ENCODE peak calls at places on chromosomes 5 and 9, in ten cellular contexts. One of them, this sample, is unnamed.
A peak's percentile ranks its signal among the peaks of the same experiment; 100 is the strongest.

GRCh38 chr5:168697034-168697720 is 118.0 kb upstream of the PANK3 start:
- DNase-seq in uterus: no peak
- DNase-seq in cardiac fibroblast: no peak
- DNase-seq in GM13976: no peak
- DNase-seq in lower leg skin: no peak
- DNase-seq in PC-3: peak; percentile 38
- DNase-seq in Panc1: no peak
- DNase-seq in heart left ventricle: no peak
- DNase-seq in osteoblast: peak; percentile 53
- DNase-seq in OCI-LY7: no peak
- DNase-seq in this sample: no peak

GRCh38 chr5:145687943-145688342 is 147.2 kb downstream of the PRELID2 start:
- DNase-seq in OCI-LY7: no peak
- DNase-seq in heart left ventricle: no peak
- DNase-seq in lower leg skin: no peak
- DNase-seq in cardiac fibroblast: no peak
- DNase-seq in PC-3: no peak
- DNase-seq in uterus: no peak
- DNase-seq in GM13976: no peak
- DNase-seq in osteoblast: no peak
- DNase-seq in Panc1: no peak
- DNase-seq in this sample: no peak

GRCh38 chr5:61471352-61471751 is 139.3 kb downstream of the ZSWIM6 start:
- DNase-seq in GM13976: no peak
- DNase-seq in heart left ventricle: no peak
- DNase-seq in PC-3: no peak
- DNase-seq in cardiac fibroblast: no peak
- DNase-seq in lower leg skin: no peak
- DNase-seq in Panc1: no peak
- DNase-seq in osteoblast: no peak
- DNase-seq in uterus: no peak
- DNase-seq in OCI-LY7: no peak
- DNase-seq in this sample: no peak

GRCh38 chr9:117218951-117219350 is 195.9 kb downstream of the ASTN2 start:
- DNase-seq in lower leg skin: no peak
- DNase-seq in OCI-LY7: no peak
- DNase-seq in uterus: no peak
- DNase-seq in GM13976: no peak
- DNase-seq in cardiac fibroblast: no peak
- DNase-seq in Panc1: no peak
- DNase-seq in heart left ventricle: no peak
- DNase-seq in PC-3: no peak
- DNase-seq in osteoblast: no peak
- DNase-seq in this sample: no peak

GRCh38 chr5:56763711-56764466 is 51.5 kb upstream of the MAP3K1 start:
- DNase-seq in cardiac fibroblast: peak; percentile 65
- DNase-seq in PC-3: peak; percentile 22
- DNase-seq in uterus: no peak
- DNase-seq in heart left ventricle: no peak
- DNase-seq in lower leg skin: peak; percentile 22
- DNase-seq in osteoblast: peak; percentile 60
- DNase-seq in GM13976: no peak
- DNase-seq in Panc1: no peak
- DNase-seq in OCI-LY7: peak; percentile 45
- DNase-seq in this sample: no peak

GRCh38 chr9:102569436-102569835 is 425.7 kb upstream of the CYLC2 start:
- DNase-seq in Panc1: no peak
- DNase-seq in PC-3: no peak
- DNase-seq in cardiac fibroblast: no peak
- DNase-seq in osteoblast: no peak
- DNase-seq in GM13976: no peak
- DNase-seq in heart left ventricle: no peak
- DNase-seq in uterus: no peak
- DNase-seq in OCI-LY7: no peak
- DNase-seq in lower leg skin: no peak
- DNase-seq in this sample: no peak

GRCh38 chr9:81266674-81267073 is 422.7 kb downstream of the TLE1 start:
- DNase-seq in cardiac fibroblast: no peak
- DNase-seq in Panc1: no peak
- DNase-seq in lower leg skin: no peak
- DNase-seq in osteoblast: peak; percentile 55
- DNase-seq in OCI-LY7: no peak
- DNase-seq in PC-3: peak; percentile 64
- DNase-seq in uterus: no peak
- DNase-seq in heart left ventricle: no peak
- DNase-seq in GM13976: no peak
- DNase-seq in this sample: no peak

GRCh38 chr5:145237843-145238242 is 597.3 kb downstream of the PRELID2 start:
- DNase-seq in GM13976: peak; percentile 12
- DNase-seq in OCI-LY7: peak; percentile 63
- DNase-seq in heart left ventricle: no peak
- DNase-seq in Panc1: peak; percentile 28
- DNase-seq in osteoblast: no peak
- DNase-seq in uterus: no peak
- DNase-seq in lower leg skin: no peak
- DNase-seq in PC-3: peak; percentile 75
- DNase-seq in cardiac fibroblast: peak; percentile 70
- DNase-seq in this sample: no peak

GRCh38 chr9:107593224-107593870 is 103.8 kb upstream of the KLF4 start:
- DNase-seq in heart left ventricle: no peak
- DNase-seq in Panc1: no peak
- DNase-seq in osteoblast: no peak
- DNase-seq in PC-3: no peak
- DNase-seq in lower leg skin: no peak
- DNase-seq in uterus: no peak
- DNase-seq in OCI-LY7: no peak
- DNase-seq in GM13976: no peak
- DNase-seq in cardiac fibroblast: no peak
- DNase-seq in this sample: no peak

GRCh38 chr9:73805111-73805510 is 653.4 kb downstream of the ANXA1 start:
- DNase-seq in cardiac fibroblast: peak; percentile 76
- DNase-seq in heart left ventricle: no peak
- DNase-seq in GM13976: no peak
- DNase-seq in Panc1: no peak
- DNase-seq in OCI-LY7: no peak
- DNase-seq in osteoblast: no peak
- DNase-seq in uterus: no peak
- DNase-seq in lower leg skin: no peak
- DNase-seq in PC-3: no peak
- DNase-seq in this sample: no peak

GRCh38 chr5:168291281-168291960 is at the start of gene WWC1:
- DNase-seq in OCI-LY7: no peak
- DNase-seq in Panc1: no peak
- DNase-seq in cardiac fibroblast: peak; percentile 37
- DNase-seq in uterus: no peak
- DNase-seq in PC-3: peak; percentile 91
- DNase-seq in lower leg skin: peak; percentile 43
- DNase-seq in osteoblast: peak; percentile 95
- DNase-seq in heart left ventricle: no peak
- DNase-seq in GM13976: peak; percentile 84
- DNase-seq in this sample: no peak

GRCh38 chr5:67065237-67065636 is 131.4 kb downstream of the CD180 start:
- DNase-seq in uterus: no peak
- DNase-seq in PC-3: no peak
- DNase-seq in OCI-LY7: no peak
- DNase-seq in GM13976: peak; percentile 9
- DNase-seq in Panc1: no peak
- DNase-seq in lower leg skin: no peak
- DNase-seq in osteoblast: no peak
- DNase-seq in heart left ventricle: no peak
- DNase-seq in cardiac fibroblast: no peak
- DNase-seq in this sample: no peak

GRCh38 chr9:22008662-22009562 is at the start of gene CDKN2B:
- DNase-seq in GM13976: peak; percentile 91
- DNase-seq in uterus: peak; percentile 97
- DNase-seq in lower leg skin: peak; percentile 91
- DNase-seq in cardiac fibroblast: peak; percentile 98
- DNase-seq in OCI-LY7: peak; percentile 90
- DNase-seq in heart left ventricle: peak; percentile 96
- DNase-seq in osteoblast: peak; percentile 99
- DNase-seq in Panc1: no peak
- DNase-seq in PC-3: peak; percentile 95
- DNase-seq in this sample: peak; percentile 67

GRCh38 chr9:79621916-79622575 is 50.3 kb downstream of the TLE4 start:
- DNase-seq in GM13976: no peak
- DNase-seq in heart left ventricle: no peak
- DNase-seq in cardiac fibroblast: peak; percentile 18
- DNase-seq in OCI-LY7: no peak
- DNase-seq in Panc1: no peak
- DNase-seq in PC-3: no peak
- DNase-seq in lower leg skin: no peak
- DNase-seq in uterus: no peak
- DNase-seq in osteoblast: no peak
- DNase-seq in this sample: no peak

GRCh38 chr9:113931140-113931539 is 55.0 kb downstream of the ZNF618 start:
- DNase-seq in osteoblast: no peak
- DNase-seq in heart left ventricle: no peak
- DNase-seq in GM13976: no peak
- DNase-seq in uterus: no peak
- DNase-seq in cardiac fibroblast: no peak
- DNase-seq in lower leg skin: no peak
- DNase-seq in PC-3: no peak
- DNase-seq in Panc1: no peak
- DNase-seq in OCI-LY7: no peak
- DNase-seq in this sample: no peak

GRCh38 chr9:17578577-17578910 is 322 bp upstream of the SH3GL2 start:
- DNase-seq in heart left ventricle: no peak
- DNase-seq in PC-3: no peak
- DNase-seq in lower leg skin: no peak
- DNase-seq in cardiac fibroblast: no peak
- DNase-seq in Panc1: no peak
- DNase-seq in uterus: no peak
- DNase-seq in osteoblast: no peak
- DNase-seq in GM13976: no peak
- DNase-seq in OCI-LY7: no peak
- DNase-seq in this sample: no peak

GRCh38 chr9:17578911-17579793 is at the start of gene SH3GL2:
- DNase-seq in uterus: peak; percentile 44
- DNase-seq in cardiac fibroblast: peak; percentile 16
- DNase-seq in GM13976: peak; percentile 24
- DNase-seq in PC-3: peak; percentile 61
- DNase-seq in lower leg skin: no peak
- DNase-seq in osteoblast: peak; percentile 89
- DNase-seq in OCI-LY7: no peak
- DNase-seq in Panc1: no peak
- DNase-seq in heart left ventricle: peak; percentile 28
- DNase-seq in this sample: no peak

GRCh38 chr9:17574342-17574741 is 4.5 kb upstream of the SH3GL2 start:
- DNase-seq in Panc1: no peak
- DNase-seq in PC-3: no peak
- DNase-seq in GM13976: no peak
- DNase-seq in uterus: no peak
- DNase-seq in cardiac fibroblast: no peak
- DNase-seq in lower leg skin: no peak
- DNase-seq in OCI-LY7: no peak
- DNase-seq in heart left ventricle: no peak
- DNase-seq in osteoblast: peak; percentile 59
- DNase-seq in this sample: no peak

GRCh38 chr9:17580119-17580518 is 1.3 kb downstream of the SH3GL2 start:
- DNase-seq in Panc1: no peak
- DNase-seq in uterus: no peak
- DNase-seq in lower leg skin: no peak
- DNase-seq in OCI-LY7: no peak
- DNase-seq in cardiac fibroblast: no peak
- DNase-seq in osteoblast: no peak
- DNase-seq in PC-3: no peak
- DNase-seq in GM13976: no peak
- DNase-seq in heart left ventricle: no peak
- DNase-seq in this sample: no peak
- TF ChIP-seq CTCF in Panc1: no peak
- TF ChIP-seq CTCF in uterus: no peak
- TF ChIP-seq CTCF in lower leg skin: no peak
- TF ChIP-seq CTCF in OCI-LY7: no peak
- TF ChIP-seq CTCF in cardiac fibroblast: no peak
- TF ChIP-seq CTCF in osteoblast: no peak
- TF ChIP-seq CTCF in PC-3: no peak
- TF ChIP-seq CTCF in GM13976: no peak
- TF ChIP-seq CTCF in heart left ventricle: no peak
- TF ChIP-seq CTCF in this sample: no peak

GRCh38 chr5:13478831-13479465 is 465.5 kb downstream of the DNAH5 start:
- DNase-seq in cardiac fibroblast: no peak
- DNase-seq in lower leg skin: no peak
- DNase-seq in osteoblast: peak; percentile 58
- DNase-seq in uterus: no peak
- DNase-seq in Panc1: peak; percentile 20
- DNase-seq in PC-3: peak; percentile 83
- DNase-seq in heart left ventricle: no peak
- DNase-seq in OCI-LY7: peak; percentile 14
- DNase-seq in GM13976: peak; percentile 13
- DNase-seq in this sample: no peak
- TF ChIP-seq CTCF in cardiac fibroblast: peak; percentile 45
- TF ChIP-seq CTCF in lower leg skin: no peak
- TF ChIP-seq CTCF in osteoblast: peak; percentile 37
- TF ChIP-seq CTCF in uterus: no peak
- TF ChIP-seq CTCF in Panc1: peak; percentile 84
- TF ChIP-seq CTCF in PC-3: peak; percentile 94
- TF ChIP-seq CTCF in heart left ventricle: peak; percentile 36
- TF ChIP-seq CTCF in OCI-LY7: peak; percentile 65
- TF ChIP-seq CTCF in GM13976: no peak
- TF ChIP-seq CTCF in this sample: no peak

GRCh38 chr9:100426532-100427365 is at the start of gene MSANTD3:
- DNase-seq in uterus: peak; percentile 59
- DNase-seq in OCI-LY7: peak; percentile 81
- DNase-seq in heart left ventricle: peak; percentile 67
- DNase-seq in GM13976: peak; percentile 90
- DNase-seq in lower leg skin: peak; percentile 21
- DNase-seq in osteoblast: peak; percentile 96
- DNase-seq in cardiac fibroblast: peak; percentile 61
- DNase-seq in PC-3: peak; percentile 76
- DNase-seq in Panc1: no peak
- DNase-seq in this sample: no peak
- TF ChIP-seq CTCF in uterus: peak; percentile 26
- TF ChIP-seq CTCF in OCI-LY7: no peak
- TF ChIP-seq CTCF in heart left ventricle: no peak
- TF ChIP-seq CTCF in GM13976: peak; percentile 20
- TF ChIP-seq CTCF in lower leg skin: no peak
- TF ChIP-seq CTCF in osteoblast: no peak
- TF ChIP-seq CTCF in cardiac fibroblast: no peak
- TF ChIP-seq CTCF in PC-3: no peak
- TF ChIP-seq CTCF in Panc1: peak; percentile 16
- TF ChIP-seq CTCF in this sample: no peak

GRCh38 chr5:123611407-123611709 is 99.4 kb downstream of the CSNK1G3 start:
- DNase-seq in uterus: no peak
- DNase-seq in lower leg skin: no peak
- DNase-seq in PC-3: no peak
- DNase-seq in heart left ventricle: no peak
- DNase-seq in osteoblast: no peak
- DNase-seq in Panc1: no peak
- DNase-seq in GM13976: no peak
- DNase-seq in OCI-LY7: no peak
- DNase-seq in cardiac fibroblast: no peak
- DNase-seq in this sample: no peak
- TF ChIP-seq CTCF in uterus: no peak
- TF ChIP-seq CTCF in lower leg skin: no peak
- TF ChIP-seq CTCF in PC-3: peak; percentile 2
- TF ChIP-seq CTCF in heart left ventricle: no peak
- TF ChIP-seq CTCF in osteoblast: no peak
- TF ChIP-seq CTCF in Panc1: peak; percentile 72
- TF ChIP-seq CTCF in GM13976: no peak
- TF ChIP-seq CTCF in OCI-LY7: no peak
- TF ChIP-seq CTCF in cardiac fibroblast: no peak
- TF ChIP-seq CTCF in this sample: no peak